ENCODE peak calls at places on chromosomes 4 and X, in six cellular contexts. O is brain microvascular endothelial cell; R is fibroblast of the aortic adventitia; P is CD4-positive, alpha-beta T cell; E is nephron progenitor cell; A is MCF 10A. K is an unnamed sample.

GRCh38 chr4:101818362-101818761 is 27.8 kb downstream of the BANK1 start:
- DNase-seq in O (peak; percentile 48), R (peak; percentile 56), P (no peak), E (no peak), A (no peak), K (no peak)

GRCh38 chr4:178080312-178080711 is 638.1 kb upstream of the AGA start:
- DNase-seq in O (no peak), R (no peak), P (no peak), E (no peak), A (no peak), K (no peak)

GRCh38 chr4:64911846-64912245 is 502.6 kb upstream of the TECRL start:
- DNase-seq in O (no peak), R (no peak), P (no peak), E (no peak), A (peak; percentile 2), K (no peak)

GRCh38 chrX:12791253-12792228 is at the start of gene PRPS2:
- DNase-seq in O (peak; percentile 6), R (peak; percentile 22), P (peak; percentile 49), E (peak; percentile 78), A (peak; percentile 50), K (peak; percentile 85)

GRCh38 chrX:123267220-123267619 is 83.1 kb downstream of the GRIA3 start:
- DNase-seq in O (peak; percentile 0), R (peak; percentile 83), P (no peak), E (no peak), A (no peak), K (no peak)

GRCh38 chr4:73421708-73422457 is 14.1 kb upstream of the AFP start:
- DNase-seq in O (no peak), R (no peak), P (no peak), E (no peak), A (no peak), K (no peak)

GRCh38 chrX:49262603-49263002 is 1.9 kb downstream of the FOXP3 start:
- DNase-seq in O (no peak), R (no peak), P (no peak), E (no peak), A (no peak), K (no peak)

GRCh38 chr4:99630857-99631256 is 26.8 kb downstream of the C4orf54 start:
- DNase-seq in O (no peak), R (no peak), P (no peak), E (no peak), A (no peak), K (no peak)

GRCh38 chr4:107379054-107379869 is 340.8 kb downstream of the PAPSS1 start:
- DNase-seq in O (peak; percentile 7), R (peak; percentile 64), P (no peak), E (no peak), A (peak; percentile 24), K (no peak)

GRCh38 chr4:122005064-122005755 is 53.4 kb upstream of the TRPC3 start:
- DNase-seq in O (peak; percentile 56), R (no peak), P (no peak), E (no peak), A (no peak), K (no peak)

GRCh38 chr4:112426416-112426815 is 89.6 kb downstream of the NEUROG2 start:
- DNase-seq in O (no peak), R (no peak), P (no peak), E (no peak), A (no peak), K (no peak)

GRCh38 chrX:77389891-77390290 is 57.3 kb upstream of the FGF16 start:
- DNase-seq in O (no peak), R (no peak), P (no peak), E (no peak), A (no peak), K (no peak)

GRCh38 chr4:127747883-127748282 is 17.7 kb downstream of the SLC25A31 start:
- DNase-seq in O (no peak), R (no peak), P (no peak), E (no peak), A (no peak), K (no peak)

GRCh38 chr4:23034726-23035125 is 342.0 kb downstream of the GBA3 start:
- DNase-seq in O (no peak), R (no peak), P (no peak), E (no peak), A (no peak), K (no peak)

DNA sequence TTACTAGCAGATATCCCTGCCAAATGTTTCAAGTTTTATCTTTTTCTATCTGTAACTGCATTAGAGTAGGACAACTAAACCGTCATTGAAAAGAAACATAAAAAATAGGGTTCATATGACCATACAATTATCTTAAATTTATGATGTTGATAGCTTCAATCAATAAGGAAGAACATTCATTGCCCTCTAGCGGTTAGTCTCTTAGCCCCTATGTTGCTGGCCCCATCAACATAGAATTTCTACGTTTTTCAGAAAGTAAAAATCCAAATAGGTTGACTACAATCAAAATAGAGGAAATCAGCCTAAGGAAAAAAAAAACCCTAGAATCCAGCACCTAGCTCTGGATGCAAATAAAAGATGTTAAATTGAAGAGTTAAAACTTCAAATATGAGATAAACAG is 225.1 kb upstream of the ITM2A start:
- DNase-seq in O (no peak), R (no peak), P (no peak), E (no peak), A (peak; percentile 4), K (no peak)
- TF ChIP-seq CTCF in O (no peak), R (no peak), P (no peak), E (no peak), A (peak; percentile 4), K (no peak)

GRCh38 chrX:81414630-81415029 is 212.7 kb downstream of the SH3BGRL start:
- DNase-seq in O (no peak), R (peak; percentile 1), P (no peak), E (no peak), A (no peak), K (no peak)
- TF ChIP-seq CTCF in O (no peak), R (no peak), P (no peak), E (no peak), A (no peak), K (no peak)

GRCh38 chrX:109049416-109049815 is 313.1 kb upstream of the IRS4 start:
- DNase-seq in O (no peak), R (no peak), P (no peak), E (no peak), A (no peak), K (no peak)

DNA sequence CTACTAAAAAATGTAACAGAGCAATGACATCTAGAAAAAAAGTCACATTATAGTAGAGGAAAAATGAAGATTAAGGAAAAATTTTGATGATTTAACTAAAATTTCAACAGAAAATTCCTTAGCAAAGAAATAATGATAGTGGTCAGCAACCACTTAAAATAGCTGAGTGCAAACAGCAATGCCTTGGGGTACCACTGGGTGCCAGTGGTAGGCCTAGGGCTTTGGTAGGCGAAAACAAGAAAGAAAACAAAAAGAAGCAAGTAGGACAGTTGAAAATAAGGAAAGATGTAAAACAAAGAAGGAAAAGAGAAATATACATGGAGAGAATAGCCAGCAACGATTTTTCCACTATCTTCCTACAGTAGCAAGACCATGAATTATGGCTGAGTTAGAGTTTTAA is 313.5 kb upstream of the IRS4 start:
- DNase-seq in O (no peak), R (no peak), P (no peak), E (no peak), A (peak; percentile 9), K (no peak)
- TF ChIP-seq CTCF in O (peak; percentile 34), R (no peak), P (no peak), E (peak; percentile 40), A (peak; percentile 14), K (no peak)

GRCh38 chr4:55409468-55410171 is 13.9 kb downstream of the TMEM165 start:
- DNase-seq in O (peak; percentile 74), R (peak; percentile 71), P (no peak), E (no peak), A (no peak), K (peak; percentile 24)
- TF ChIP-seq CTCF in O (peak; percentile 63), R (peak; percentile 39), P (peak; percentile 25), E (peak; percentile 13), A (no peak), K (peak; percentile 48)

DNA sequence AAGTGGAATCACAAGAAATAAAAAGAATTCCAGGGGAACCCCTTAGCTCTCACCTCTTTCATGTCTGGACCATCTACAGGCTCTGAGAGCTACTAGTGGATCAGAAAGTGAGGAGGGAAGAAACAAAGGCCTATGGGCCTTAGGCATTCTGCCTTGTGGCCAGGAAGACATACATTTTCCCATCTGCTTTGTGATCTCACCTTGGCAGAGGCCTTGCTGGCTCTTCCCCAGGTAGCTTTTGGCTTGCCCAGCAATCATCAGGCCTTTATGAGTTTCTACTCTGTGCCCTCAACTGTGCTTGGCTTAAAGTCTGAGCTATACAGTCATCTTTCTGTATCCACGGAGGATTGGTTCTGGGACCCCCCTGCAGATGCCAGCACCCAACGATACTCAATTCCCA is 28.3 kb upstream of the CD99L2 start:
- DNase-seq in O (no peak), R (no peak), P (no peak), E (no peak), A (no peak), K (no peak)
- TF ChIP-seq CTCF in O (no peak), R (no peak), P (no peak), E (no peak), A (no peak), K (no peak)

GRCh38 chrX:25196221-25196620 is 180.5 kb upstream of the ARX start:
- DNase-seq in O (no peak), R (no peak), P (no peak), E (no peak), A (no peak), K (no peak)

GRCh38 chrX:25191403-25191802 is 175.6 kb upstream of the ARX start:
- DNase-seq in O (no peak), R (no peak), P (no peak), E (peak; percentile 10), A (peak; percentile 4), K (no peak)
- TF ChIP-seq CTCF in O (peak; percentile 14), R (no peak), P (no peak), E (peak; percentile 32), A (no peak), K (no peak)

GRCh38 chrX:55490974-55491373 is 1.3 kb upstream of the USP51 start:
- DNase-seq in O (no peak), R (no peak), P (no peak), E (no peak), A (no peak), K (no peak)

GRCh38 chrX:55490121-55490520 is 473 bp upstream of the USP51 start:
- DNase-seq in O (no peak), R (no peak), P (no peak), E (no peak), A (no peak), K (no peak)

GRCh38 chrX:55488268-55488558 is 1.4 kb downstream of the USP51 start:
- DNase-seq in O (no peak), R (no peak), P (no peak), E (no peak), A (no peak), K (no peak)

GRCh38 chrX:55488559-55489314 is 911 bp downstream of the USP51 start:
- DNase-seq in O (peak; percentile 43), R (peak; percentile 19), P (peak; percentile 43), E (peak; percentile 67), A (no peak), K (peak; percentile 60)

GRCh38 chrX:55489315-55490009 is at the start of gene USP51:
- DNase-seq in O (peak; percentile 9), R (peak; percentile 68), P (no peak), E (peak; percentile 51), A (no peak), K (peak; percentile 56)
- TF ChIP-seq CTCF in O (no peak), R (peak; percentile 4), P (peak; percentile 24), E (no peak), A (no peak), K (no peak)

K was measured in GM13976.